ENCODE peak calls at places on chromosomes 5 and 9, in ten cellular contexts. U is tibial artery, B is tibial nerve, Z is aorta, J is heart left ventricle, L is fibroblast of mammary gland, H is sigmoid colon, R is LNCaP clone FGC, E is lower lobe of right lung, P is SK-N-SH. T is an unnamed sample.

GRCh38 chr5:133453825-133454224 is 158.5 kb downstream of the FSTL4 start:
- DNase-seq in L (no peak), B (no peak), H (no peak), J (no peak), Z (no peak), R (no peak), E (no peak), U (no peak), P (peak; percentile 75), T (no peak)

GRCh38 chr5:34826347-34826746 is 12.6 kb upstream of the TTC23L start:
- DNase-seq in Z (no peak), R (no peak), H (no peak), B (no peak), J (no peak), P (no peak), E (no peak), U (no peak), L (no peak), T (no peak)

GRCh38 chr5:179311091-179311470 is 34.2 kb downstream of the ADAMTS2 start:
- DNase-seq in B (no peak), J (peak; percentile 13), Z (peak; percentile 54), E (no peak), R (no peak), P (peak; percentile 78), H (peak; percentile 60), L (no peak), U (peak; percentile 14), T (no peak)

GRCh38 chr9:22970434-22970975 is 523.9 kb downstream of the DMRTA1 start:
- DNase-seq in H (no peak), L (no peak), U (no peak), Z (no peak), P (no peak), B (no peak), J (no peak), E (no peak), R (no peak), T (no peak)

GRCh38 chr9:135158572-135158937 is 71.1 kb downstream of the OLFM1 start:
- DNase-seq in L (no peak), R (no peak), H (no peak), B (no peak), P (no peak), Z (no peak), U (no peak), E (no peak), J (no peak), T (no peak)

GRCh38 chr5:372911-373709 is 51.6 kb downstream of the AHRR start:
- DNase-seq in Z (peak; percentile 71), L (no peak), U (no peak), H (no peak), J (peak; percentile 27), R (no peak), P (no peak), E (no peak), B (no peak), T (peak; percentile 38)

GRCh38 chr5:76861616-76862015 is 11.8 kb downstream of the S100Z start:
- DNase-seq in H (no peak), L (peak; percentile 29), Z (no peak), U (no peak), P (no peak), B (no peak), R (peak; percentile 10), J (no peak), E (no peak), T (no peak)

GRCh38 chr5:883475-884181 is 9.0 kb downstream of the BRD9 start:
- DNase-seq in R (no peak), Z (peak; percentile 44), E (no peak), B (no peak), H (peak; percentile 59), P (peak; percentile 22), U (no peak), L (no peak), J (no peak), T (no peak)

GRCh38 chr5:173029499-173029921 is 26.6 kb upstream of the CREBRF start:
- DNase-seq in J (no peak), P (no peak), Z (no peak), R (no peak), H (peak; percentile 17), L (no peak), U (no peak), B (no peak), E (no peak), T (no peak)

GRCh38 chr5:61275841-61276240 is 56.2 kb upstream of the ZSWIM6 start:
- DNase-seq in R (no peak), Z (no peak), U (peak; percentile 60), J (peak; percentile 71), E (peak; percentile 88), H (peak; percentile 80), L (peak; percentile 86), P (no peak), B (peak; percentile 30), T (peak; percentile 82)

GRCh38 chr5:33711094-33711670 is 180.6 kb downstream of the ADAMTS12 start:
- DNase-seq in H (peak; percentile 73), R (no peak), J (no peak), Z (no peak), P (no peak), L (no peak), E (no peak), U (no peak), B (no peak), T (no peak)

DNA sequence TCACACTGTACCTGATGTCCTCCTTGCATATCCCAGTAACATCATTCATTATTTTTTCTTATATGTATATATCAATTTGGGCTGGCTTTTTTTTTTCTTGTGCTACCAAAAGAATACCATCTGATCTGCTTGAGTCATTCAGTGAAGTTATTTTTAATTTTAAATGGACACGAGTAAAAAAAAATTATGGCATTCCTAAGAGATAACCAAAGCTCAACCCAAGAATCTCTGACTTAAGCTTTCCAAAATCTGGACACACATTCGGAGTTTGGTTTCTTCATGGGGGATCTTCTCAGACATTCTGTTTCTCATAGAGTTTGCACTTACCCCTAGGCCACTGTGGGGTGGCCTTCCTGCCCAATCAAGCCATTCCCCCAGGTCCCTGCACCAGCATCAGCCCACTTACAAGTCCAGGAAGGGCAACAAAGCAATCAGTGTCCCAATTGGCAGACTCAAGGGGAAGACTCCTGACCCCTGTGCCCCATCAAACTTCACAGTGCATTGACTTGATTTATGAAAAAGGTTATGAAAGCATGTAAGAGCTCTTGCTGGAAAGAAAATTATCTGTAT is 49.2 kb upstream of the SPDL1 start:
- DNase-seq in H (no peak), J (no peak), R (no peak), Z (no peak), U (no peak), P (no peak), E (no peak), L (no peak), B (no peak), T (no peak)
- H3K4me3 ChIP-seq in H (no peak overlapping the region), J (no peak overlapping the region), R (no peak overlapping the region), Z (no peak overlapping the region), U (no peak overlapping the region), P (no peak overlapping the region), E (no peak overlapping the region), L (no peak overlapping the region), B (no peak overlapping the region), T (no peak overlapping the region)

GRCh38 chr9:31535659-31536058 is 848.8 kb upstream of the ACO1 start:
- DNase-seq in R (no peak), B (no peak), L (no peak), Z (no peak), H (no peak), P (no peak), U (no peak), J (no peak), E (no peak), T (no peak)

GRCh38 chr9:31542384-31543055 is 841.9 kb upstream of the ACO1 start:
- DNase-seq in Z (no peak), E (no peak), J (no peak), B (no peak), H (peak; percentile 60), U (peak; percentile 32), L (peak; percentile 45), R (no peak), P (peak; percentile 5), T (peak; percentile 72)

GRCh38 chr9:31541626-31542025 is 842.8 kb upstream of the ACO1 start:
- DNase-seq in H (no peak), J (no peak), P (no peak), Z (no peak), U (no peak), E (no peak), B (no peak), L (no peak), R (no peak), T (peak; percentile 3)
- H3K4me3 ChIP-seq in H (no peak overlapping the region), J (no peak overlapping the region), P (no peak overlapping the region), Z (no peak overlapping the region), U (no peak overlapping the region), E (no peak overlapping the region), B (no peak overlapping the region), L (no peak overlapping the region), R (no peak overlapping the region), T (no peak overlapping the region)

GRCh38 chr5:103452666-103453065 is 109.9 kb downstream of the NUDT12 start:
- DNase-seq in B (no peak), H (no peak), J (no peak), E (no peak), Z (no peak), P (no peak), R (no peak), U (no peak), L (no peak), T (peak; percentile 58)

GRCh38 chr5:103452089-103452488 is 110.5 kb downstream of the NUDT12 start:
- DNase-seq in P (peak; percentile 26), U (no peak), Z (no peak), H (no peak), R (no peak), E (no peak), J (no peak), B (no peak), L (no peak), T (no peak)

GRCh38 chr5:103446813-103447212 is 115.8 kb downstream of the NUDT12 start:
- DNase-seq in R (no peak), J (no peak), U (no peak), B (no peak), H (no peak), P (no peak), Z (no peak), L (peak; percentile 53), E (no peak), T (peak; percentile 62)

GRCh38 chr5:103454774-103455173 is 107.8 kb downstream of the NUDT12 start:
- DNase-seq in R (no peak), Z (no peak), P (no peak), L (no peak), J (no peak), H (no peak), U (no peak), E (no peak), B (no peak), T (no peak)

GRCh38 chr5:103450333-103451061 is 112.1 kb downstream of the NUDT12 start:
- DNase-seq in U (no peak), Z (no peak), E (no peak), P (no peak), L (peak; percentile 64), J (no peak), B (no peak), R (peak; percentile 52), H (no peak), T (peak; percentile 74)
- H3K4me3 ChIP-seq in U (no peak overlapping the region), Z (no peak overlapping the region), E (no peak overlapping the region), P (no peak overlapping the region), L (no peak overlapping the region), J (no peak overlapping the region), B (no peak overlapping the region), R (no peak overlapping the region), H (no peak overlapping the region), T (no peak overlapping the region)

DNA sequence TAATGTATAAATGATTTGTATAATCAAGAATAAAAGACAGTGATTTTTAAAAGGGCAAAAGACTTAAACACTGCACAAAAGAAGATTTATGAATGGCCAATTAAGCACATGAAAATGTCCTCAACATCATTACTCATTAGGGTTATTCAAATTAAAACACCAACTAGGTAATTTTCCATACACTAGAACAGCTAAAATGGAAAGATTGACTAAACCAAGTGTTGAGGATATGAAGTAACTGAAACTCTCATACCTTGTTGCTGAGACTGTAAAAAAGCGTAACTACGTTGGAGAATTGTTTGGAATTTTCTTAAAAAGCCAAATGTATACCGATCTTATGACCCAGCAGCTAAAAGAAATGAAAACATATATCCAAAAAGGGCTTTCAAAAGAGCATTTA is 144.9 kb downstream of the SGCD start:
- DNase-seq in P (no peak), U (no peak), B (no peak), L (no peak), Z (no peak), E (no peak), J (no peak), H (no peak), R (no peak), T (no peak)
- H3K4me3 ChIP-seq in P (no peak overlapping the region), U (no peak overlapping the region), B (no peak overlapping the region), L (no peak overlapping the region), Z (no peak overlapping the region), E (no peak overlapping the region), J (no peak overlapping the region), H (no peak overlapping the region), R (no peak overlapping the region), T (no peak overlapping the region)